ENCODE peak calls at places on chromosomes 16 and 17, in six cellular contexts. Q is HepG2, Z is stomach, C is transverse colon, R is HCT116, O is breast epithelium. L is an unnamed sample.

GRCh38 chr16:80027007-80027965 is 426.7 kb upstream of the MAF start:
- DNase-seq in Z (peak), O (peak), Q (peak), R (no peak), C (peak), L (peak)

GRCh38 chr16:84368327-84368996 is at the start of gene ATP2C2:
- DNase-seq in O (peak), C (peak), Q (no peak), R (peak), Z (peak), L (no peak)

GRCh38 chr17:61389670-61390478 is 9.8 kb upstream of the TBX2 start:
- DNase-seq in C (peak), Z (peak), Q (no peak), R (no peak), O (no peak), L (no peak)

GRCh38 chr17:48021964-48022363 is 15.6 kb downstream of the COPZ2 start:
- DNase-seq in Q (no peak), C (no peak), R (no peak), Z (no peak), O (no peak), L (no peak)

GRCh38 chr16:54931757-54932660 is 1.3 kb downstream of the IRX5 start:
- DNase-seq in R (no peak), Z (no peak), Q (no peak), O (no peak), C (no peak), L (peak)

GRCh38 chr17:62807812-62808575 is at the start of gene MARCHF10:
- DNase-seq in Z (peak), Q (no peak), O (no peak), C (peak), R (no peak), L (peak)

GRCh38 chr17:11598274-11599221 is at the start of gene DNAH9:
- DNase-seq in R (no peak), Z (peak), Q (peak), O (peak), C (peak), L (no peak)

GRCh38 chr16:51849715-51850114 is 697.2 kb downstream of the TOX3 start:
- DNase-seq in O (no peak), Z (no peak), Q (no peak), R (no peak), C (no peak), L (no peak)

GRCh38 chr17:80441133-80441578 is 26.2 kb downstream of the ENDOV start:
- DNase-seq in Q (peak), C (no peak), R (no peak), Z (no peak), O (no peak), L (peak)

GRCh38 chr17:8935194-8935593 is 30.3 kb downstream of the PIK3R5 start:
- DNase-seq in Q (no peak), Z (no peak), C (no peak), O (no peak), R (no peak), L (no peak)

DNA sequence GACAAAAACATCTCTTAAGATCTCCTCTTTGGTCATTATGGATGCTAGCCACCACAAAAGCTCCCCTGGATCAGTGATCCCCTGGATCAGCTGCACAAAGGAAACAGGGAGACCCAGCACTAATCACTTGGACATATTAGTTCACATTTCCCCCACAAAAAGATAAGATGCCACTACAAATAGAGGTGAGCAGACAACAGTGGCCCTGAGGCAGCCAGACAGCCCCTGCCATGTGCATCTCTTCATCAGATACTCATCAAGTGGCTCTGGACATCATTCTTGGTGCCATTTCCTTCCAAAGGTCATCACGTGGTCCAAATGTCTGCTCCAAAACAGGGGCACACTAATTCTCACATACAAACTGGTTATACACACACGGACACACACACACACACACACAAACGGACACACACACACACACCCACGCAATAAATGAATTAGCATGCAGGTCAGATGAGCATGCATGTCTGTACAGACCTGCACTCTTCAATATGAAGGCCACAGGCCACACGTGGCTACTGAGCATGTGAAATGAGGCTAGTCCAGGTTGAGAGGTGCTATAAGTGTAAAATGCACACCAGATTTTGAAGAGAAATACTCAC is 4.1 kb downstream of the USP36 start:
- DNase-seq in R (no peak), Q (no peak), O (no peak), Z (no peak), C (no peak), L (no peak)
- TF ChIP-seq POLR2AphosphoS5 in R (no peak), Q (no peak), O (no peak), Z (no peak), C (no peak), L (no peak)

DNA sequence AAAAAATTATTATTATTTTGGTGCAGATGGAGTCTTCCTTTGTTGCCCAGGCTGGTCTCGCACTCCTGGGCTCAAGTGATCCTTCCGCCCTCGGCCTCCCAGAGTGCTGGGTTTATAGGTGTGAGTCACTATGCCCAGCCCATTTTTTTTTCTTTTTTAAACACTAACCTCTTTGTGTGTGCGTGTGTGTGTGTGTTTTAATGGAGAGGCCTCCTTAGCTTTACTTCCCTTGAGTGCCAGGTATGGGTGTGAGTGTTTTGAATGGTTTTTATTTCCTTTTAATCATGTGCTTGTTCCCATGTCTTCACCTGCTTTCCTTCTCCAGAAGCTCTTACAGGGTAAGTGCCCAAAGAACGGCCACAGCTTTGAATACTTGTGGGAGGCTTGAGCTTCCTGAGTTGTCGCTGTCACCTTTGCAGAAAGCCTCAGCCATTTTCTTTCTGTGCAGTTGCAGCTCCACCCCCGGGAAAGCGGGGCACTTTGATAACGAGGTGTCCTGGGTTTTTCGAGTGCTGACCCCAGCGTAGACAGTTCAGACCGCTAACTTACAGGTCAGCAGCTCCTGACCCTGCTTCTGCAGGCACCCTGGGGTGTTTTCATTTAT is 22.6 kb downstream of the AKAP1 start:
- DNase-seq in Z (peak), R (peak), C (peak), O (peak), Q (peak), L (no peak)
- TF ChIP-seq POLR2AphosphoS5 in Z (peak), R (peak), C (no peak), O (no peak), Q (no peak), L (no peak)

GRCh38 chr17:31428512-31428911 is 37.0 kb downstream of the RAB11FIP4 start:
- DNase-seq in Z (no peak), Q (no peak), C (no peak), R (no peak), O (no peak), L (no peak)
- TF ChIP-seq POLR2AphosphoS5 in Z (no peak), Q (no peak), C (no peak), R (no peak), O (no peak), L (no peak)

DNA sequence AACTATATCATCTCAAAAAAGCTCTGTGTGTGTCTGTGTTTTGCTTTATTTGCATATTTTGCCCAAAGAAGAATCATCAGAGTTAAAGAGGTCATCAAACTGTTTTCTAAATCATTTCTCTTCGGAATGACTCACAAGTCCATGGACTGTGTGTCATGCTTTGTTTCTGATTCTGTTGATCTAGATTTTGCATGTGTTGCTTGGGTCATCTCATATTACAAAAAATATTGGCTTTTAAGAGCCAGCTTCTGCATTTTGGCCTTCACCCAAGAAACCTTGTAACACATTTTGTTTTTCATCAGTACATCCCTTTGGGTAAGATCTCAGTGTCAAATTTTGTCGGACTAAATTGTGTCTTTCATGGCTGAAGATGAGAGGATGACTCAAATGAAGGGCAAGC is 471.1 kb upstream of the HSBP1 start:
- DNase-seq in R (no peak), O (no peak), Q (no peak), C (no peak), Z (no peak), L (no peak)
- TF ChIP-seq POLR2AphosphoS5 in R (no peak), O (no peak), Q (no peak), C (no peak), Z (no peak), L (no peak)

GRCh38 chr16:11200523-11201063 is 55.4 kb downstream of the SOCS1 start:
- DNase-seq in C (no peak), Z (no peak), Q (no peak), R (no peak), O (no peak), L (no peak)

GRCh38 chr16:11203111-11203623 is 52.8 kb downstream of the SOCS1 start:
- DNase-seq in R (no peak), C (no peak), Z (no peak), O (no peak), Q (no peak), L (no peak)

GRCh38 chr16:11202260-11203091 is 53.5 kb downstream of the SOCS1 start:
- DNase-seq in Q (no peak), Z (no peak), R (no peak), O (no peak), C (no peak), L (no peak)

GRCh38 chr16:11198817-11199216 is 57.2 kb downstream of the SOCS1 start:
- DNase-seq in R (peak), O (no peak), Q (no peak), Z (peak), C (peak), L (no peak)

DNA sequence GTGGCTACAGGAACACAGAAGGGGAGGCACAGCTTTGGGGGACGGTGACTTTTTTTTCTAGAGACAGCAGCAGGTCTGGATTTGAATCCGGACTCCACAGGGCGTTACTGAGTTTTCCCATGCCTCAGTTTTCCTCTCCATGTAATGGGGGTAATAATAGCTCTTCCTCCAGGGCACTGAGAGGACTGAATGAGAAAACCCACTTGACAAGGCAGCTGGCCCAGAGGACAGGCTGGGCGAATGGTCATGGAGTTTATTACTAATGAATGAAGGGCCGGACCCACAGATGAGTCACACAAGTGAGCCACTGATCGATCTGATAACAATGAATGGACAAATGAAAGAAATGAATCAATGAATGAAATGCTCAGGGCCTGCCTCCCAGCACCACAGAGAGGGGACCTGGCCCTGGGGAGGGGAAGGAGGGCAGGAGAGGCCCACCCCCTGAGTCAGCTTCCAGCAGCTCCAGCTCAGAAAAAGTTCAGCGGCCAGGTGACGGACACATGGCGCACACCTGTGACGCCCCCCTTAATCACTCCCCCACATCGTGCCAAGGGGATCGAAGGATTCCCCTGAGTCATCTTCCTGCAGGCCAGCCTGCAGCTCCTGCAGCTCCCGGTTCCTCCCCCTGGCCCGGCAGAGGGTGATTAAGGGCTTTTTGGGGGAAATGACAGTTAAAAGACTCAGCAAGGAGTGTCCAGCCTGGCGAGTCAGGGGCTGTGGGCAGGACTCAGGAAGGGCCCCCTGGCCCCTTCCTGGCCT is 54.3 kb downstream of the SOCS1 start:
- DNase-seq in Z (peak), R (peak), C (no peak), O (no peak), Q (peak), L (no peak)
- TF ChIP-seq POLR2AphosphoS5 in Z (peak), R (peak), C (no peak), O (no peak), Q (no peak), L (no peak)

GRCh38 chr16:7487896-7488295 is 155.3 kb downstream of the RBFOX1 start:
- DNase-seq in O (no peak), Z (no peak), R (no peak), Q (no peak), C (no peak), L (no peak)
- TF ChIP-seq POLR2AphosphoS5 in O (no peak), Z (no peak), R (no peak), Q (no peak), C (no peak), L (no peak)